ENCODE peak calls at places on chromosomes 11 and 22, in nine cellular contexts. F is stimulated activated CD4-positive, alpha-beta T cell treated with anti-CD3 and anti-CD28 coated beads, Interleukin-12 subunit alpha, Interleukin-12 subunit beta, amount 100 ng/mL, for 4 hours; R is fibroblast of pulmonary artery; G is stimulated activated CD8-positive, alpha-beta memory T cell treated with anti-CD3 and anti-CD28 coated beads, Interleukin-2, amount 100 ng/mL, for 48 hours; M is T-helper 1 cell; D is astrocyte of the spinal cord; A is H54; I is endothelial cell; U is T-helper 2 cell. J is an unnamed sample.

GRCh38 chr22:27727673-27728451 is 73.7 kb downstream of the MN1 start:
- DNase-seq in D (no peak), R (peak), F (no peak), A (no peak), M (no peak), I (no peak), G (no peak), U (no peak), J (no peak)

GRCh38 chr11:46850829-46851380 is 4.8 kb upstream of the CKAP5 start:
- DNase-seq in D (no peak), F (no peak), G (no peak), R (no peak), A (no peak), U (no peak), M (no peak), I (no peak), J (no peak)

GRCh38 chr11:63564056-63564784 is 1.0 kb upstream of the PLAAT2 start:
- DNase-seq in U (no peak), D (no peak), R (no peak), M (no peak), A (no peak), G (no peak), F (no peak), I (no peak), J (no peak)

GRCh38 chr22:37862570-37863325 is 13.5 kb downstream of the EIF3L start:
- DNase-seq in M (no peak), A (no peak), D (no peak), F (no peak), G (no peak), R (no peak), U (no peak), I (no peak), J (no peak)

GRCh38 chr11:66853242-66854229 is 3.3 kb upstream of the LRFN4 start:
- DNase-seq in F (no peak), I (no peak), U (no peak), D (no peak), R (no peak), A (no peak), M (peak), G (no peak), J (no peak)

GRCh38 chr22:26464312-26464711 is 19.3 kb downstream of the HPS4 start:
- DNase-seq in I (no peak), U (no peak), M (no peak), D (no peak), G (no peak), F (no peak), A (no peak), R (peak), J (no peak)

GRCh38 chr11:35376613-35377012 is 42.7 kb downstream of the SLC1A2 start:
- DNase-seq in M (no peak), F (no peak), D (no peak), A (no peak), R (no peak), G (no peak), I (no peak), U (no peak), J (no peak)

GRCh38 chr22:20552450-20552894 is 45.1 kb downstream of the MED15 start:
- DNase-seq in R (peak), U (no peak), G (no peak), I (no peak), A (no peak), M (no peak), F (no peak), D (no peak), J (no peak)

GRCh38 chr22:49349841-49350381 is 477.8 kb downstream of the BRD1 start:
- DNase-seq in R (no peak), D (no peak), M (no peak), G (no peak), I (no peak), U (no peak), A (no peak), F (no peak), J (no peak)

GRCh38 chr11:129417458-129417857 is 41.8 kb downstream of the BARX2 start:
- DNase-seq in M (no peak), D (no peak), A (no peak), G (no peak), I (no peak), R (no peak), U (no peak), F (no peak), J (no peak)

GRCh38 chr22:37135023-37135422 is 14.7 kb downstream of the IL2RB start:
- DNase-seq in F (no peak), I (no peak), R (no peak), A (no peak), U (no peak), M (no peak), G (no peak), D (no peak), J (no peak)

GRCh38 chr11:93444671-93445073 is 98.5 kb downstream of the SMCO4 start:
- DNase-seq in D (peak), A (no peak), I (no peak), R (peak), U (no peak), F (peak), G (peak), M (no peak), J (no peak)

GRCh38 chr22:22865311-22866072 is 22.1 kb upstream of the IGLL5 start:
- DNase-seq in R (peak), D (no peak), F (no peak), G (peak), I (no peak), U (peak), A (no peak), M (no peak), J (no peak)

GRCh38 chr11:115241899-115242298 is 262.3 kb downstream of the CADM1 start:
- DNase-seq in I (no peak), R (no peak), M (no peak), F (no peak), G (no peak), A (no peak), U (no peak), D (no peak), J (no peak)

GRCh38 chr22:32311551-32312071 is 46.1 kb upstream of the RFPL3 start:
- DNase-seq in G (no peak), U (no peak), D (no peak), M (no peak), I (no peak), F (no peak), R (no peak), A (peak), J (no peak)

GRCh38 chr22:41598081-41598480 is 8.4 kb upstream of the PMM1 start:
- DNase-seq in D (peak), I (no peak), A (peak), R (peak), M (no peak), G (no peak), U (no peak), F (no peak), J (no peak)

GRCh38 chr11:110295487-110296225 is 758 bp downstream of the RDX start:
- DNase-seq in D (peak), I (peak), U (peak), G (peak), F (peak), M (peak), R (peak), A (no peak), J (peak)

GRCh38 chr11:131664811-131665210 is 294.4 kb downstream of the NTM start:
- DNase-seq in M (no peak), F (no peak), I (no peak), U (no peak), G (no peak), D (no peak), R (no peak), A (no peak), J (no peak)

GRCh38 chr11:75691804-75692203 is 23.0 kb upstream of the MAP6 start:
- DNase-seq in I (no peak), G (no peak), U (no peak), M (no peak), R (no peak), A (no peak), F (no peak), D (no peak), J (no peak)

GRCh38 chr11:70528046-70528793 is 129.9 kb downstream of the CTTN start:
- DNase-seq in D (no peak), A (no peak), U (no peak), M (no peak), I (no peak), F (no peak), G (no peak), R (no peak), J (no peak)

GRCh38 chr11:103696130-103696529 is 340.3 kb upstream of the DDI1 start:
- DNase-seq in M (no peak), G (no peak), F (no peak), I (no peak), D (no peak), A (no peak), R (no peak), U (no peak), J (no peak)

GRCh38 chr22:23414727-23415489 is 165.2 kb downstream of the IGLL1 start:
- DNase-seq in A (no peak), F (no peak), I (no peak), G (no peak), R (no peak), M (no peak), D (no peak), U (no peak), J (no peak)

GRCh38 chr11:10302294-10302743 is 2.6 kb upstream of the ADM start:
- DNase-seq in R (no peak), G (no peak), A (no peak), M (no peak), U (no peak), I (no peak), F (no peak), D (peak), J (no peak)

GRCh38 chr11:102589047-102589459 is 36.1 kb downstream of the MMP20 start:
- DNase-seq in M (no peak), F (no peak), U (no peak), A (no peak), G (peak), D (no peak), R (no peak), I (no peak), J (no peak)

GRCh38 chr11:86916330-86916729 is 38.9 kb downstream of the FZD4 start:
- DNase-seq in M (no peak), U (no peak), R (peak), A (peak), G (no peak), I (no peak), D (peak), F (no peak), J (no peak)

GRCh38 chr11:59713745-59714144 is at the start of gene OR10V1:
- DNase-seq in R (no peak), G (no peak), U (no peak), F (no peak), A (no peak), D (no peak), I (no peak), M (no peak), J (no peak)

GRCh38 chr22:49216579-49216978 is 611.1 kb downstream of the BRD1 start:
- DNase-seq in I (no peak), G (no peak), U (no peak), F (no peak), R (no peak), A (no peak), M (no peak), D (no peak), J (no peak)

GRCh38 chr11:68012044-68012842 is 2.1 kb downstream of the ALDH3B1 start:
- DNase-seq in D (no peak), U (no peak), A (no peak), F (no peak), I (no peak), G (no peak), M (no peak), R (no peak), J (no peak)